ENCODE peak calls at places on chromosomes 11 and 22, in nine cellular contexts. One of them, this sample, is unnamed.

GRCh38 chr11:1349074-1349931 is 39.9 kb upstream of the TOLLIP start:
- DNase-seq in AG04450: no peak
- DNase-seq in AG10803: no peak
- DNase-seq in cardiac fibroblast: no peak
- DNase-seq in omental fat pad: peak; percentile 13
- DNase-seq in fibroblast of lung: no peak
- DNase-seq in retinal pigment epithelial cell: no peak
- DNase-seq in endodermal cell: no peak
- DNase-seq in pancreas: no peak
- DNase-seq in this sample: no peak

GRCh38 chr11:10490398-10491232 is 35.6 kb downstream of the AMPD3 start:
- DNase-seq in AG04450: peak; percentile 92
- DNase-seq in AG10803: peak; percentile 94
- DNase-seq in cardiac fibroblast: peak; percentile 92
- DNase-seq in omental fat pad: peak; percentile 60
- DNase-seq in fibroblast of lung: peak; percentile 100
- DNase-seq in retinal pigment epithelial cell: peak; percentile 62
- DNase-seq in endodermal cell: peak; percentile 57
- DNase-seq in pancreas: peak; percentile 47
- DNase-seq in this sample: peak; percentile 93

GRCh38 chr11:63870351-63871197 is 31.7 kb downstream of the MARK2 start:
- DNase-seq in AG04450: no peak
- DNase-seq in AG10803: peak; percentile 18
- DNase-seq in cardiac fibroblast: no peak
- DNase-seq in omental fat pad: no peak
- DNase-seq in fibroblast of lung: no peak
- DNase-seq in retinal pigment epithelial cell: no peak
- DNase-seq in endodermal cell: no peak
- DNase-seq in pancreas: no peak
- DNase-seq in this sample: no peak

GRCh38 chr22:37079668-37080171 is 28.2 kb downstream of the KCTD17 start:
- DNase-seq in AG04450: no peak
- DNase-seq in AG10803: peak; percentile 4
- DNase-seq in cardiac fibroblast: peak; percentile 56
- DNase-seq in omental fat pad: no peak
- DNase-seq in fibroblast of lung: peak; percentile 9
- DNase-seq in retinal pigment epithelial cell: no peak
- DNase-seq in endodermal cell: no peak
- DNase-seq in pancreas: no peak
- DNase-seq in this sample: peak; percentile 38

GRCh38 chr11:32792111-32792947 is 2.1 kb downstream of the CCDC73 start:
- DNase-seq in AG04450: no peak
- DNase-seq in AG10803: no peak
- DNase-seq in cardiac fibroblast: no peak
- DNase-seq in omental fat pad: no peak
- DNase-seq in fibroblast of lung: no peak
- DNase-seq in retinal pigment epithelial cell: no peak
- DNase-seq in endodermal cell: no peak
- DNase-seq in pancreas: no peak
- DNase-seq in this sample: no peak

GRCh38 chr11:88455974-88456373 is 118.4 kb upstream of the CTSC start:
- DNase-seq in AG04450: no peak
- DNase-seq in AG10803: no peak
- DNase-seq in cardiac fibroblast: no peak
- DNase-seq in omental fat pad: no peak
- DNase-seq in fibroblast of lung: no peak
- DNase-seq in retinal pigment epithelial cell: no peak
- DNase-seq in endodermal cell: no peak
- DNase-seq in pancreas: no peak
- DNase-seq in this sample: no peak

GRCh38 chr11:128868851-128869671 is 2.0 kb upstream of the KCNJ1 start:
- DNase-seq in AG04450: no peak
- DNase-seq in AG10803: no peak
- DNase-seq in cardiac fibroblast: no peak
- DNase-seq in omental fat pad: no peak
- DNase-seq in fibroblast of lung: no peak
- DNase-seq in retinal pigment epithelial cell: no peak
- DNase-seq in endodermal cell: no peak
- DNase-seq in pancreas: no peak
- DNase-seq in this sample: no peak

GRCh38 chr22:30314918-30315317 is 11.8 kb downstream of the TBC1D10A start:
- DNase-seq in AG04450: no peak
- DNase-seq in AG10803: no peak
- DNase-seq in cardiac fibroblast: no peak
- DNase-seq in omental fat pad: no peak
- DNase-seq in fibroblast of lung: no peak
- DNase-seq in retinal pigment epithelial cell: no peak
- DNase-seq in endodermal cell: no peak
- DNase-seq in pancreas: no peak
- DNase-seq in this sample: peak; percentile 73

GRCh38 chr22:24305260-24305692 is 34.6 kb downstream of the SPECC1L start:
- DNase-seq in AG04450: no peak
- DNase-seq in AG10803: peak; percentile 12
- DNase-seq in cardiac fibroblast: peak; percentile 48
- DNase-seq in omental fat pad: no peak
- DNase-seq in fibroblast of lung: no peak
- DNase-seq in retinal pigment epithelial cell: no peak
- DNase-seq in endodermal cell: no peak
- DNase-seq in pancreas: no peak
- DNase-seq in this sample: peak; percentile 66

GRCh38 chr11:35594680-35595079 is 23.6 kb upstream of the FJX1 start:
- DNase-seq in AG04450: no peak
- DNase-seq in AG10803: no peak
- DNase-seq in cardiac fibroblast: no peak
- DNase-seq in omental fat pad: no peak
- DNase-seq in fibroblast of lung: no peak
- DNase-seq in retinal pigment epithelial cell: no peak
- DNase-seq in endodermal cell: no peak
- DNase-seq in pancreas: no peak
- DNase-seq in this sample: no peak

GRCh38 chr22:26259510-26259909 is 90.2 kb downstream of the SEZ6L start:
- DNase-seq in AG04450: no peak
- DNase-seq in AG10803: peak; percentile 16
- DNase-seq in cardiac fibroblast: peak; percentile 5
- DNase-seq in omental fat pad: no peak
- DNase-seq in fibroblast of lung: no peak
- DNase-seq in retinal pigment epithelial cell: no peak
- DNase-seq in endodermal cell: peak; percentile 91
- DNase-seq in pancreas: no peak
- DNase-seq in this sample: peak; percentile 1

GRCh38 chr11:68784653-68785052 is 33.3 kb upstream of the TESMIN start:
- DNase-seq in AG04450: no peak
- DNase-seq in AG10803: no peak
- DNase-seq in cardiac fibroblast: no peak
- DNase-seq in omental fat pad: no peak
- DNase-seq in fibroblast of lung: no peak
- DNase-seq in retinal pigment epithelial cell: no peak
- DNase-seq in endodermal cell: no peak
- DNase-seq in pancreas: no peak
- DNase-seq in this sample: no peak

GRCh38 chr11:705646-706438 is at the start of gene EPS8L2:
- DNase-seq in AG04450: no peak
- DNase-seq in AG10803: no peak
- DNase-seq in cardiac fibroblast: no peak
- DNase-seq in omental fat pad: no peak
- DNase-seq in fibroblast of lung: no peak
- DNase-seq in retinal pigment epithelial cell: no peak
- DNase-seq in endodermal cell: peak; percentile 76
- DNase-seq in pancreas: peak; percentile 84
- DNase-seq in this sample: no peak

GRCh38 chr11:125345706-125346561 is 150.1 kb downstream of the FEZ1 start:
- DNase-seq in AG04450: peak; percentile 50
- DNase-seq in AG10803: peak; percentile 66
- DNase-seq in cardiac fibroblast: peak; percentile 92
- DNase-seq in omental fat pad: peak; percentile 66
- DNase-seq in fibroblast of lung: peak; percentile 79
- DNase-seq in retinal pigment epithelial cell: no peak
- DNase-seq in endodermal cell: peak; percentile 92
- DNase-seq in pancreas: peak; percentile 51
- DNase-seq in this sample: peak; percentile 73

GRCh38 chr11:47908198-47908597 is 60.0 kb upstream of the NUP160 start:
- DNase-seq in AG04450: no peak
- DNase-seq in AG10803: peak; percentile 23
- DNase-seq in cardiac fibroblast: peak; percentile 78
- DNase-seq in omental fat pad: no peak
- DNase-seq in fibroblast of lung: no peak
- DNase-seq in retinal pigment epithelial cell: no peak
- DNase-seq in endodermal cell: no peak
- DNase-seq in pancreas: no peak
- DNase-seq in this sample: peak; percentile 88

GRCh38 chr11:45754746-45755145 is 50.2 kb upstream of the SLC35C1 start:
- DNase-seq in AG04450: no peak
- DNase-seq in AG10803: no peak
- DNase-seq in cardiac fibroblast: peak; percentile 47
- DNase-seq in omental fat pad: no peak
- DNase-seq in fibroblast of lung: no peak
- DNase-seq in retinal pigment epithelial cell: no peak
- DNase-seq in endodermal cell: no peak
- DNase-seq in pancreas: no peak
- DNase-seq in this sample: peak; percentile 71

GRCh38 chr11:100719809-100720221 is 32.7 kb downstream of the ARHGAP42 start:
- DNase-seq in AG04450: no peak
- DNase-seq in AG10803: peak; percentile 89
- DNase-seq in cardiac fibroblast: peak; percentile 95
- DNase-seq in omental fat pad: no peak
- DNase-seq in fibroblast of lung: peak; percentile 91
- DNase-seq in retinal pigment epithelial cell: peak; percentile 87
- DNase-seq in endodermal cell: peak; percentile 88
- DNase-seq in pancreas: peak; percentile 29
- DNase-seq in this sample: peak; percentile 78

GRCh38 chr22:37781434-37782059 is 26.2 kb upstream of the GCAT start:
- DNase-seq in AG04450: no peak
- DNase-seq in AG10803: no peak
- DNase-seq in cardiac fibroblast: peak; percentile 42
- DNase-seq in omental fat pad: no peak
- DNase-seq in fibroblast of lung: no peak
- DNase-seq in retinal pigment epithelial cell: no peak
- DNase-seq in endodermal cell: peak; percentile 75
- DNase-seq in pancreas: no peak
- DNase-seq in this sample: no peak

GRCh38 chr22:24758164-24758799 is 16.2 kb downstream of the PIWIL3 start:
- DNase-seq in AG04450: peak; percentile 37
- DNase-seq in AG10803: peak; percentile 50
- DNase-seq in cardiac fibroblast: peak; percentile 72
- DNase-seq in omental fat pad: no peak
- DNase-seq in fibroblast of lung: peak; percentile 71
- DNase-seq in retinal pigment epithelial cell: peak; percentile 3
- DNase-seq in endodermal cell: peak; percentile 79
- DNase-seq in pancreas: peak; percentile 20
- DNase-seq in this sample: peak; percentile 72

GRCh38 chr22:25111579-25112517 is 87.8 kb upstream of the CRYBB3 start:
- DNase-seq in AG04450: no peak
- DNase-seq in AG10803: no peak
- DNase-seq in cardiac fibroblast: peak; percentile 19
- DNase-seq in omental fat pad: no peak
- DNase-seq in fibroblast of lung: no peak
- DNase-seq in retinal pigment epithelial cell: no peak
- DNase-seq in endodermal cell: peak; percentile 59
- DNase-seq in pancreas: peak; percentile 63
- DNase-seq in this sample: no peak

DNA sequence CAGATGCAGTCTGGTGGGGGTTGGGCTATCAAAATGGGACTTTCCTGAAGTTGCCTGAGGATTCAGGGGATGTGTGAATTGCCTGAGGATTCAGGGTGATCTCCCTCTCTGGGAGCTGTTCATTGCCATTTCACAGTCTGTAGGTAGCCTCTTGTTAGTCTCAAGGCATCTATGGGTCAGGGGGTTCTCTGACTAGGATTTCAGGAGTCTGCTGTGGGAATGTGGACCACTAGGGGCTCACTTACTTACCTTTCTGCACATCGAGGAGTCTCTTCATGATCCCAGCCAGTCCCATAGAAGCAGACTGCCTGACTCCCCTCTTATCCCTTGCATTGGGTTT is 54.0 kb downstream of the KCNQ1OT1 start:
- DNase-seq in AG04450: no peak
- DNase-seq in AG10803: no peak
- DNase-seq in cardiac fibroblast: no peak
- DNase-seq in omental fat pad: no peak
- DNase-seq in fibroblast of lung: no peak
- DNase-seq in retinal pigment epithelial cell: no peak
- DNase-seq in endodermal cell: no peak
- DNase-seq in pancreas: no peak
- DNase-seq in this sample: no peak
- TF ChIP-seq CTCF in AG04450: no peak
- TF ChIP-seq CTCF in AG10803: no peak
- TF ChIP-seq CTCF in cardiac fibroblast: no peak
- TF ChIP-seq CTCF in omental fat pad: no peak
- TF ChIP-seq CTCF in fibroblast of lung: no peak
- TF ChIP-seq CTCF in retinal pigment epithelial cell: no peak
- TF ChIP-seq CTCF in endodermal cell: peak; percentile 38
- TF ChIP-seq CTCF in pancreas: no peak
- TF ChIP-seq CTCF in this sample: no peak

DNA sequence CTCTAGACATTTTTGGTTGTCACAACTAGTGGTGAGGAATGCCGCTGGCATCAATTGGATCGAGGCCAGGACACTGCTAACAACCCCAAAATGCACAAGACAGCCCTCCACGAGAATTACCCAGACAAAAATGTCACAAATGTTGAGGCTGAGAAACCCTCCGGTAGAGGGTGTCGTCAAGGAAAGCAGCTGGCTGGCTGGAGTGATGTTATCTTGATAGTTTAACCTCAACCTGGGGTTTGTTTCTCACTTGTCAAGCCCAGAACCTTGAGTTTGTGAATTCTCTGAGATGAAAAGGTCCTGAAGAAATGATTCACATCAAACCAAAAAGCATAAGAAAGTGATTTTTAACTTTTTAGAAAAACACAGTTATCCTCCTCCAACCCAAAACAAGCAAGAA is 21.1 kb upstream of the TMPRSS13 start:
- DNase-seq in AG04450: no peak
- DNase-seq in AG10803: no peak
- DNase-seq in cardiac fibroblast: no peak
- DNase-seq in omental fat pad: no peak
- DNase-seq in fibroblast of lung: no peak
- DNase-seq in retinal pigment epithelial cell: no peak
- DNase-seq in endodermal cell: peak; percentile 48
- DNase-seq in pancreas: no peak
- DNase-seq in this sample: no peak
- TF ChIP-seq CTCF in AG04450: no peak
- TF ChIP-seq CTCF in AG10803: no peak
- TF ChIP-seq CTCF in cardiac fibroblast: no peak
- TF ChIP-seq CTCF in omental fat pad: no peak
- TF ChIP-seq CTCF in fibroblast of lung: no peak
- TF ChIP-seq CTCF in retinal pigment epithelial cell: peak; percentile 17
- TF ChIP-seq CTCF in endodermal cell: peak; percentile 58
- TF ChIP-seq CTCF in pancreas: no peak
- TF ChIP-seq CTCF in this sample: no peak

GRCh38 chr22:34842630-34843029 is 223.3 kb upstream of the ISX start:
- DNase-seq in AG04450: no peak
- DNase-seq in AG10803: no peak
- DNase-seq in cardiac fibroblast: no peak
- DNase-seq in omental fat pad: no peak
- DNase-seq in fibroblast of lung: no peak
- DNase-seq in retinal pigment epithelial cell: no peak
- DNase-seq in endodermal cell: peak; percentile 52
- DNase-seq in pancreas: no peak
- DNase-seq in this sample: no peak
- TF ChIP-seq CTCF in AG04450: no peak
- TF ChIP-seq CTCF in AG10803: no peak
- TF ChIP-seq CTCF in cardiac fibroblast: no peak
- TF ChIP-seq CTCF in omental fat pad: no peak
- TF ChIP-seq CTCF in fibroblast of lung: no peak
- TF ChIP-seq CTCF in retinal pigment epithelial cell: no peak
- TF ChIP-seq CTCF in endodermal cell: peak; percentile 54
- TF ChIP-seq CTCF in pancreas: no peak
- TF ChIP-seq CTCF in this sample: no peak

GRCh38 chr22:19645391-19645790 is 68.9 kb upstream of the SEPTIN5 start:
- DNase-seq in AG04450: no peak
- DNase-seq in AG10803: no peak
- DNase-seq in cardiac fibroblast: no peak
- DNase-seq in omental fat pad: no peak
- DNase-seq in fibroblast of lung: no peak
- DNase-seq in retinal pigment epithelial cell: no peak
- DNase-seq in endodermal cell: peak; percentile 49
- DNase-seq in pancreas: no peak
- DNase-seq in this sample: no peak
- TF ChIP-seq CTCF in AG04450: no peak
- TF ChIP-seq CTCF in AG10803: no peak
- TF ChIP-seq CTCF in cardiac fibroblast: peak; percentile 2
- TF ChIP-seq CTCF in omental fat pad: no peak
- TF ChIP-seq CTCF in fibroblast of lung: no peak
- TF ChIP-seq CTCF in retinal pigment epithelial cell: no peak
- TF ChIP-seq CTCF in endodermal cell: peak; percentile 41
- TF ChIP-seq CTCF in pancreas: no peak
- TF ChIP-seq CTCF in this sample: no peak